ENCODE peak calls at places on chromosomes 1 and 21, in four cellular contexts. One of them, this sample, is unnamed.

GRCh38 chr21:42279341-42279871 is 35.8 kb downstream of the TFF3 start:
- DNase-seq in mucosa of gallbladder: no peak
- DNase-seq in effector memory CD8-positive, alpha-beta T cell: no peak
- DNase-seq in stimulated activated CD8-positive, alpha-beta memory T cell treated with anti-CD3 and anti-CD28 coated beads, Interleukin-15, amount 100 ng/mL, for 24 hours: no peak
- DNase-seq in this sample: no peak

GRCh38 chr1:74534241-74534640 is 21.8 kb upstream of the LRRC53 start:
- DNase-seq in effector memory CD8-positive, alpha-beta T cell: no peak
- DNase-seq in mucosa of gallbladder: no peak
- DNase-seq in stimulated activated CD8-positive, alpha-beta memory T cell treated with anti-CD3 and anti-CD28 coated beads, Interleukin-15, amount 100 ng/mL, for 24 hours: no peak
- DNase-seq in this sample: no peak

GRCh38 chr1:216532399-216532798 is 109.2 kb upstream of the USH2A start:
- DNase-seq in stimulated activated CD8-positive, alpha-beta memory T cell treated with anti-CD3 and anti-CD28 coated beads, Interleukin-15, amount 100 ng/mL, for 24 hours: no peak
- DNase-seq in mucosa of gallbladder: no peak
- DNase-seq in effector memory CD8-positive, alpha-beta T cell: no peak
- DNase-seq in this sample: no peak

GRCh38 chr1:75999034-75999433 is 66.8 kb upstream of the ASB17 start:
- DNase-seq in effector memory CD8-positive, alpha-beta T cell: no peak
- DNase-seq in stimulated activated CD8-positive, alpha-beta memory T cell treated with anti-CD3 and anti-CD28 coated beads, Interleukin-15, amount 100 ng/mL, for 24 hours: no peak
- DNase-seq in mucosa of gallbladder: no peak
- DNase-seq in this sample: no peak

GRCh38 chr1:193674292-193674944 is 488.0 kb upstream of the B3GALT2 start:
- DNase-seq in stimulated activated CD8-positive, alpha-beta memory T cell treated with anti-CD3 and anti-CD28 coated beads, Interleukin-15, amount 100 ng/mL, for 24 hours: no peak
- DNase-seq in effector memory CD8-positive, alpha-beta T cell: no peak
- DNase-seq in mucosa of gallbladder: no peak
- DNase-seq in this sample: no peak

GRCh38 chr1:225580180-225581099 is 72.5 kb downstream of the ENAH start:
- DNase-seq in mucosa of gallbladder: no peak
- DNase-seq in stimulated activated CD8-positive, alpha-beta memory T cell treated with anti-CD3 and anti-CD28 coated beads, Interleukin-15, amount 100 ng/mL, for 24 hours: no peak
- DNase-seq in effector memory CD8-positive, alpha-beta T cell: no peak
- DNase-seq in this sample: no peak

GRCh38 chr1:201539561-201540404 is 856 bp downstream of the NAV1 start:
- DNase-seq in stimulated activated CD8-positive, alpha-beta memory T cell treated with anti-CD3 and anti-CD28 coated beads, Interleukin-15, amount 100 ng/mL, for 24 hours: no peak
- DNase-seq in mucosa of gallbladder: no peak
- DNase-seq in effector memory CD8-positive, alpha-beta T cell: no peak
- DNase-seq in this sample: peak; percentile 57

GRCh38 chr1:184739796-184740195 is 14.9 kb downstream of the EDEM3 start:
- DNase-seq in effector memory CD8-positive, alpha-beta T cell: no peak
- DNase-seq in stimulated activated CD8-positive, alpha-beta memory T cell treated with anti-CD3 and anti-CD28 coated beads, Interleukin-15, amount 100 ng/mL, for 24 hours: no peak
- DNase-seq in mucosa of gallbladder: no peak
- DNase-seq in this sample: no peak

GRCh38 chr1:109877320-109877771 is 33.3 kb upstream of the CSF1 start:
- DNase-seq in stimulated activated CD8-positive, alpha-beta memory T cell treated with anti-CD3 and anti-CD28 coated beads, Interleukin-15, amount 100 ng/mL, for 24 hours: no peak
- DNase-seq in mucosa of gallbladder: peak; percentile 51
- DNase-seq in effector memory CD8-positive, alpha-beta T cell: no peak
- DNase-seq in this sample: no peak

GRCh38 chr1:108691886-108692723 is at the start of gene PRPF38B:
- DNase-seq in stimulated activated CD8-positive, alpha-beta memory T cell treated with anti-CD3 and anti-CD28 coated beads, Interleukin-15, amount 100 ng/mL, for 24 hours: peak; percentile 81
- DNase-seq in mucosa of gallbladder: peak; percentile 95
- DNase-seq in effector memory CD8-positive, alpha-beta T cell: peak; percentile 89
- DNase-seq in this sample: peak; percentile 92

GRCh38 chr21:18549214-18549905 is 145.8 kb upstream of the TMPRSS15 start:
- DNase-seq in effector memory CD8-positive, alpha-beta T cell: no peak
- DNase-seq in mucosa of gallbladder: no peak
- DNase-seq in stimulated activated CD8-positive, alpha-beta memory T cell treated with anti-CD3 and anti-CD28 coated beads, Interleukin-15, amount 100 ng/mL, for 24 hours: no peak
- DNase-seq in this sample: no peak

GRCh38 chr1:181033799-181034391 is at the start of gene MR1:
- DNase-seq in mucosa of gallbladder: peak; percentile 39
- DNase-seq in effector memory CD8-positive, alpha-beta T cell: peak; percentile 48
- DNase-seq in stimulated activated CD8-positive, alpha-beta memory T cell treated with anti-CD3 and anti-CD28 coated beads, Interleukin-15, amount 100 ng/mL, for 24 hours: no peak
- DNase-seq in this sample: no peak

GRCh38 chr1:15057834-15058233 is 95.7 kb upstream of the TMEM51 start:
- DNase-seq in mucosa of gallbladder: no peak
- DNase-seq in stimulated activated CD8-positive, alpha-beta memory T cell treated with anti-CD3 and anti-CD28 coated beads, Interleukin-15, amount 100 ng/mL, for 24 hours: no peak
- DNase-seq in effector memory CD8-positive, alpha-beta T cell: no peak
- DNase-seq in this sample: no peak

GRCh38 chr1:186722711-186723309 is 42.6 kb upstream of the PTGS2 start:
- DNase-seq in mucosa of gallbladder: peak; percentile 28
- DNase-seq in effector memory CD8-positive, alpha-beta T cell: no peak
- DNase-seq in stimulated activated CD8-positive, alpha-beta memory T cell treated with anti-CD3 and anti-CD28 coated beads, Interleukin-15, amount 100 ng/mL, for 24 hours: no peak
- DNase-seq in this sample: no peak

GRCh38 chr21:46122241-46122671 is 24.3 kb downstream of the COL6A2 start:
- DNase-seq in mucosa of gallbladder: no peak
- DNase-seq in stimulated activated CD8-positive, alpha-beta memory T cell treated with anti-CD3 and anti-CD28 coated beads, Interleukin-15, amount 100 ng/mL, for 24 hours: no peak
- DNase-seq in effector memory CD8-positive, alpha-beta T cell: no peak
- DNase-seq in this sample: peak; percentile 31

GRCh38 chr1:157170677-157171515 is 32.7 kb upstream of the ETV3 start:
- DNase-seq in mucosa of gallbladder: peak; percentile 28
- DNase-seq in effector memory CD8-positive, alpha-beta T cell: peak; percentile 27
- DNase-seq in stimulated activated CD8-positive, alpha-beta memory T cell treated with anti-CD3 and anti-CD28 coated beads, Interleukin-15, amount 100 ng/mL, for 24 hours: no peak
- DNase-seq in this sample: no peak